ENCODE peak calls at places on chromosomes 7 and 10, in four cellular contexts. K is H1, J is HepG2, C is GM12878. A is an unnamed sample. For H3K27me3, the result is how much of the 10 kb centered on the place peaks cover.

GRCh38 chr7:149753370-149754233 is 19.8 kb downstream of the ZNF467 start:
- DNase-seq in K (no peak), J (peak), C (no peak), A (no peak)

GRCh38 chr7:84744388-84744787 is 442.5 kb downstream of the SEMA3D start:
- DNase-seq in K (no peak), J (no peak), C (no peak), A (no peak)

GRCh38 chr7:25831901-25832411 is 320.0 kb upstream of the NFE2L3 start:
- DNase-seq in K (no peak), J (no peak), C (no peak), A (no peak)

GRCh38 chr7:2675256-2675764 is 12.7 kb upstream of the AMZ1 start:
- DNase-seq in K (no peak), J (no peak), C (no peak), A (no peak)

GRCh38 chr7:12212051-12212485 is 974 bp downstream of the TMEM106B start:
- DNase-seq in K (no peak), J (peak), C (no peak), A (no peak)

GRCh38 chr7:256981-257646 is 32.9 kb upstream of the FOXL3 start:
- DNase-seq in K (no peak), J (no peak), C (no peak), A (no peak)

GRCh38 chr7:102286237-102287081 is at the start of gene SH2B2:
- DNase-seq in K (no peak), J (peak), C (no peak), A (no peak)

GRCh38 chr7:7966141-7966734 is 2.4 kb upstream of the GLCCI1 start:
- DNase-seq in K (no peak), J (no peak), C (no peak), A (no peak)

GRCh38 chr7:35714862-35715261 is 19.9 kb upstream of the HERPUD2 start:
- DNase-seq in K (no peak), J (no peak), C (no peak), A (no peak)

GRCh38 chr10:17123062-17123661 is 6.4 kb downstream of the CUBN start:
- DNase-seq in K (no peak), J (no peak), C (no peak), A (peak)

GRCh38 chr7:132423594-132424200 is 152.6 kb downstream of the PLXNA4 start:
- DNase-seq in K (no peak), J (no peak), C (no peak), A (no peak)

GRCh38 chr10:74643586-74643956 is 182.8 kb upstream of the KAT6B start:
- DNase-seq in K (no peak), J (no peak), C (no peak), A (no peak)

GRCh38 chr10:97915346-97915745 is 65.7 kb downstream of the GOLGA7B start:
- DNase-seq in K (no peak), J (no peak), C (no peak), A (no peak)

GRCh38 chr10:28382520-28383269 is 79.8 kb upstream of the MPP7 start:
- DNase-seq in K (no peak), J (no peak), C (no peak), A (no peak)

GRCh38 chr10:6053816-6054581 is 8.2 kb downstream of the IL2RA start:
- DNase-seq in K (no peak), J (peak), C (no peak), A (no peak)

GRCh38 chr7:739964-740942 is 13.2 kb upstream of the PRKAR1B start:
- DNase-seq in K (no peak), J (no peak), C (no peak), A (no peak)

GRCh38 chr10:122130474-122131110 is 140.5 kb upstream of the BTBD16 start:
- DNase-seq in K (no peak), J (no peak), C (no peak), A (no peak)

GRCh38 chr7:116985575-116985974 is 32.3 kb downstream of the ST7 start:
- DNase-seq in K (no peak), J (no peak), C (no peak), A (no peak)

GRCh38 chr10:90884414-90884813 is 12.6 kb downstream of the RPP30 start:
- DNase-seq in K (no peak), J (no peak), C (no peak), A (no peak)

GRCh38 chr10:109743141-109744120 is 179.9 kb downstream of the XPNPEP1 start:
- DNase-seq in K (no peak), J (no peak), C (no peak), A (no peak)

GRCh38 chr10:3996697-3997096 is 211.7 kb upstream of the KLF6 start:
- DNase-seq in K (no peak), J (no peak), C (no peak), A (no peak)

GRCh38 chr10:3999642-4000041 is 214.6 kb upstream of the KLF6 start:
- DNase-seq in K (no peak), J (no peak), C (no peak), A (no peak)

GRCh38 chr10:3990307-3990706 is 205.3 kb upstream of the KLF6 start:
- DNase-seq in K (no peak), J (no peak), C (no peak), A (no peak)

GRCh38 chr10:3992374-3993178 is 207.6 kb upstream of the KLF6 start:
- DNase-seq in K (no peak), J (no peak), C (no peak), A (no peak)

GRCh38 chr10:3995302-3996210 is 210.5 kb upstream of the KLF6 start:
- DNase-seq in K (no peak), J (no peak), C (no peak), A (no peak)
- H3K4me3 ChIP-seq in K (no peak), J (no peak), C (no peak), A (no peak)

DNA sequence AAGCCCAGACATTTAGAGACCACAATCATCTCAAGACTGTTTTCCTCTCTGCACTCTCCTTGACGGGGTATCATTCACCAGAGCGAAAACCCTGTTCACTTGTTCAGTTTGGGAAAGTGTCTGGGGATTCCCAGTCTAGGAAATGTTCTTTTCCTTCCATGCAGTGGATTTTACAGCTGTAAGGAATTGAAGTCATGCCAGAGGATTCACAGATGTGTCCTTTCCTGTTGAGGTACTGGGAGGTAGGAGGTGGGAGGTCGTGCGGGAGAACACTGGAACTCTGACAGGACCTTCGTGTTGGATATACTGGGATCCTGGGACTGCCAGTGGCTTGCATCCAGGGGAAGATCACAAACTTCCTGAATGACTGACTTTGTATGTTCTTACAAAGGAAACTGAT is 185.5 kb downstream of the BMPER start:
- DNase-seq in K (no peak), J (no peak), C (no peak), A (no peak)
- TF ChIP-seq SUZ12 in K (no peak), J (no peak), C (no peak), A (no peak)

GRCh38 chr7:98802088-98802780 is 67.6 kb downstream of the TMEM130 start:
- DNase-seq in K (no peak), J (peak), C (peak), A (no peak)
- H3K27me3 ChIP-seq in K (under half), J (under half), C (under half), A (under half)

GRCh38 chr10:114879541-114880158 is 58.1 kb downstream of the FHIP2A start:
- DNase-seq in K (no peak), J (peak), C (peak), A (peak)

GRCh38 chr10:114877301-114877644 is 55.7 kb downstream of the FHIP2A start:
- DNase-seq in K (no peak), J (no peak), C (no peak), A (no peak)

GRCh38 chr10:114876602-114877300 is 55.2 kb downstream of the FHIP2A start:
- DNase-seq in K (peak), J (peak), C (peak), A (peak)

GRCh38 chr10:114881462-114881861 is 56.5 kb upstream of the TRUB1 start:
- DNase-seq in K (no peak), J (no peak), C (no peak), A (peak)

DNA sequence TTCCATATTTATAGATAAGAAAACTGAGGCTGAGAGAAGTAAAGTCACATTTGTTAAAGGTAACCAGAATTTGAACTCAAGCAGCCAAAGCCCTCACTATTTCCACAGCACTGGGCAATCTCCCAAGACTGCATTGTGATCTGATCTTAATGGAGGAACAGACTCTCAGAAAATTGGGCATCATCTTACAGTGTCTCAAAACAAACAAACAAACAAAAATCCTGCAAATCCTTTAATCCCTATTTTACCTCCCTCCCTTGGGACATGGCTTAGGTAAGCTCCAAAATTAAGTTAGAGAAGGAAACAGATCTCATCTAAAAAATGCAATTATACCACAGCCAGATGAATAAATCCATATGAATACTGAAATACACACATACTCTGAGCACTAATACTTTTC is 57.5 kb downstream of the FHIP2A start:
- DNase-seq in K (no peak), J (no peak), C (no peak), A (no peak)
- H3K4me3 ChIP-seq in K (no peak), J (no peak), C (no peak), A (no peak)

GRCh38 chr10:71392791-71393781 is 3.6 kb upstream of the CDH23 start:
- DNase-seq in K (no peak), J (no peak), C (no peak), A (no peak)
- TF ChIP-seq SUZ12 in K (no peak), J (no peak), C (no peak), A (no peak)

GRCh38 chr10:78305311-78305710 is 271.6 kb downstream of the RPS24 start:
- DNase-seq in K (no peak), J (no peak), C (no peak), A (no peak)
- H3K27me3 ChIP-seq in K (under half), J (under half), C (under half), A (under half)

GRCh38 chr7:151817981-151818673 is 58.8 kb downstream of the PRKAG2 start:
- DNase-seq in K (no peak), J (no peak), C (no peak), A (no peak)

GRCh38 chr7:151816562-151817314 is 60.2 kb downstream of the PRKAG2 start:
- DNase-seq in K (no peak), J (no peak), C (no peak), A (no peak)

GRCh38 chr7:151818674-151819519 is 58.0 kb downstream of the PRKAG2 start:
- DNase-seq in K (no peak), J (no peak), C (no peak), A (no peak)

GRCh38 chr7:151815419-151815818 is 61.5 kb downstream of the PRKAG2 start:
- DNase-seq in K (no peak), J (no peak), C (no peak), A (no peak)

DNA sequence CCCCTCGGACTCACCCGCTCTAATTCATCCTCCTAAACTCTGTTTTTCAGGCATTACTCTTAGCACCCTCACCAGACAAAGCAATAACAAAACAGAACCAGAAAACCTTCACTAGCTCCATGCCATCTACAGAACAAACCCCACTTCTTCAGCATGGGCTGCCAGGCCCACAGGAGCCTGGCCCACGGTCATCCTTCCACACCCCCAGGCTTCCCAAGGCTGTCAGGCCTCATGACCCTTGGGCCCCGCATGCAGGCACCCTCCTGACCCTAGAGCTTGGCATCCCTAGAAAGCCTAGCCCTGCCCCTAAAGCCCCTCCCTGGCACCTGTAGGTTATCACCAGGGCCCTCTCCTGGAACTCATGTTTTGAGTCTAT is 59.6 kb downstream of the PRKAG2 start:
- DNase-seq in K (no peak), J (no peak), C (no peak), A (no peak)
- H3K4me3 ChIP-seq in K (no peak), J (no peak), C (no peak), A (no peak)